ENCODE peak calls at places on chromosomes 4 and X, in five cellular contexts. P is bronchial epithelial cell, O is GM23338, H is cardiac muscle cell, D is prostate gland. J is an unnamed sample. For H3K27me3, the result is how much of the 10 kb centered on the place peaks cover.

GRCh38 chr4:106594291-106594952 is 225.8 kb upstream of the GIMD1 start:
- DNase-seq in P (peak), O (no peak), H (no peak), D (no peak), J (peak)

GRCh38 chr4:67048530-67048929 is 496.8 kb downstream of the CENPC start:
- DNase-seq in P (no peak), O (no peak), H (no peak), D (no peak), J (no peak)

GRCh38 chr4:126271266-126271665 is 956.5 kb downstream of the FAT4 start:
- DNase-seq in P (peak), O (no peak), H (peak), D (no peak), J (no peak)

GRCh38 chrX:45517090-45517973 is 316.7 kb upstream of the DIPK2B start:
- DNase-seq in P (peak), O (peak), H (peak), D (no peak), J (peak)

GRCh38 chrX:1222511-1223252 is 10.2 kb upstream of the CRLF2 start:
- DNase-seq in P (peak), O (no peak), H (no peak), D (no peak), J (no peak)

GRCh38 chr4:70437212-70437611 is 34.8 kb upstream of the MUC7 start:
- DNase-seq in P (no peak), O (peak), H (no peak), D (no peak), J (no peak)

GRCh38 chr4:124711469-124712416 is 789 bp downstream of the ANKRD50 start:
- DNase-seq in P (peak), O (peak), H (peak), D (peak), J (peak)

GRCh38 chr4:150123982-150124670 is 45.9 kb downstream of the DCLK2 start:
- DNase-seq in P (no peak), O (no peak), H (no peak), D (no peak), J (no peak)

GRCh38 chr4:107011312-107011711 is 24.8 kb downstream of the DKK2 start:
- DNase-seq in P (no peak), O (no peak), H (no peak), D (no peak), J (no peak)

GRCh38 chrX:46545111-46546005 is at the start of gene ZNF674:
- DNase-seq in P (peak), O (peak), H (peak), D (peak), J (peak)

GRCh38 chrX:1394731-1395501 is 3.0 kb upstream of the SLC25A6 start:
- DNase-seq in P (no peak), O (no peak), H (no peak), D (no peak), J (no peak)

GRCh38 chr4:23097251-23097650 is 404.5 kb downstream of the GBA3 start:
- DNase-seq in P (peak), O (no peak), H (peak), D (no peak), J (no peak)

GRCh38 chrX:39886282-39886681 is 211.5 kb downstream of the BCOR start:
- DNase-seq in P (no peak), O (no peak), H (no peak), D (no peak), J (no peak)

GRCh38 chrX:43655961-43656494 is at the start of gene MAOA:
- DNase-seq in P (peak), O (peak), H (peak), D (peak), J (peak)

DNA sequence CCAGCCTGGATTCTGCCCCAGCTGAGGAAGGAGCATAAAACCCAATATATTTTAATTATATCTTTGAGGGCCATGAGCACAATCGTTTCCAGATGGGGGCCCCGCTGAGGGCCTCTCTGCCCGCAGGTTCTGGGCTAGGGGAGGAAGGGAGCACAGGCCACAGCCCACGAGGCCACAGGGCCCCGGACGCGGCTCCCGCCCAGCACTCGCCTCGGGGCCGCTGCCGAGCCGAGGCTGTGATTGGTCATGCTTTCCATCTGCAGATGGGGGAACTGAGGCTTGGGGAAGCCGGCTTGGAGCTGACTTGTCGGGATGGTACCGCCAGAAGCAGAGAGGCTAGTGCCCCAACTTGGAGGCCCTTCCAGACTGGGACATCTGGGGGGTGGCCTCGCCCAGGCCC is 34.0 kb downstream of the TACC3 start:
- DNase-seq in P (no peak), O (no peak), H (no peak), D (no peak), J (no peak)
- H3K27me3 ChIP-seq in P (under half), O (under half), H (under half), D (under half), J (under half)

DNA sequence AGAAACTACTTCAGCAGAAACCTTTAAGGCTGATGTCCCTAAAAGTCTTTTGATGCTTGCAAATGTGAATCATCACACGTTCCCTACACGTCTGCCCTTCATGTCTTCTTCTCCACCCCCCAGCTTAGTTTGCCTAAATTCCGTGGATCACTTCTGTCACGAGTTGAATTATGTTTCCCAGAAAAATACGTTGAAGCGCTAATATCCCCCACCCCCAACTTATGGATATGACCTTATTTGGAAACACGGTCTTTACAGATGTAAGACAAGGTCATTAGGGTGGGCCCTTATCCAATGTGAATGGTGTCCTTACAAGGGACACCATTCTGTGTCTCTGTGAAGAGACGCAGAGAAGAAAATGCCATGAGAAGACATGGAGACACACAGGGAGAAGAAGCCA is 2.1 kb upstream of the ZNF518B start:
- DNase-seq in P (no peak), O (no peak), H (no peak), D (no peak), J (no peak)
- H3K27me3 ChIP-seq in P (under half), O (half or more), H (under half), D (under half), J (under half)

GRCh38 chrX:10988653-10989052 is 122.5 kb upstream of the HCCS start:
- DNase-seq in P (peak), O (no peak), H (no peak), D (no peak), J (peak)
- H3K27me3 ChIP-seq in P (under half), O (under half), H (under half), D (under half), J (under half)

GRCh38 chrX:140099221-140099620 is 133.9 kb upstream of the CXorf66 start:
- DNase-seq in P (no peak), O (peak), H (no peak), D (no peak), J (no peak)
- H3K27me3 ChIP-seq in P (under half), O (under half), H (under half), D (under half), J (under half)

DNA sequence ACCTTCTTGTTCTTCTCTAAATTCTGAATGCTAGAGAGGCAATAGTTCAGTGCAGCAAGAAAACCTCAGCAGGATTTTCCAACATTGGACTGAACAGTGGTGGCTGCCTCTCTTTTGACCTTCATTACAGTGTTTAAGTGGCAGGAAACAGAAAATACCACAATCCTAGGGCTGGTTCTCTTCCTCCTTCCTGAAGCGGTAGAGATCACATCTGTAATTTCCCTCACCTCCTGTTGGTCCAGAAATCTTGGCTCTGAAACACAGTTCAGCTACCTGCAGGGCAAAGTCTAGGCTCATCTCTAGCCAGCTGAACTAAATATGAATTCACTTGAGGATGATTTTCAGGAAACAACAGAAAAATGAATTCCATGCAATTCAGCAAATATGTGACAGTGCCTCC is 531.9 kb downstream of the INPP4B start:
- DNase-seq in P (no peak), O (no peak), H (no peak), D (no peak), J (no peak)
- H3K27me3 ChIP-seq in P (under half), O (under half), H (under half), D (under half), J (under half)

GRCh38 chr4:1628892-1629703 is 55.0 kb downstream of the FAM53A start:
- DNase-seq in P (peak), O (peak), H (peak), D (peak), J (no peak)

GRCh38 chr4:1631136-1631535 is 53.0 kb downstream of the FAM53A start:
- DNase-seq in P (no peak), O (no peak), H (no peak), D (no peak), J (no peak)

GRCh38 chr4:1629704-1630093 is 54.4 kb downstream of the FAM53A start:
- DNase-seq in P (no peak), O (no peak), H (no peak), D (no peak), J (no peak)

GRCh38 chr4:1632109-1633104 is 51.7 kb downstream of the FAM53A start:
- DNase-seq in P (no peak), O (no peak), H (peak), D (no peak), J (no peak)

DNA sequence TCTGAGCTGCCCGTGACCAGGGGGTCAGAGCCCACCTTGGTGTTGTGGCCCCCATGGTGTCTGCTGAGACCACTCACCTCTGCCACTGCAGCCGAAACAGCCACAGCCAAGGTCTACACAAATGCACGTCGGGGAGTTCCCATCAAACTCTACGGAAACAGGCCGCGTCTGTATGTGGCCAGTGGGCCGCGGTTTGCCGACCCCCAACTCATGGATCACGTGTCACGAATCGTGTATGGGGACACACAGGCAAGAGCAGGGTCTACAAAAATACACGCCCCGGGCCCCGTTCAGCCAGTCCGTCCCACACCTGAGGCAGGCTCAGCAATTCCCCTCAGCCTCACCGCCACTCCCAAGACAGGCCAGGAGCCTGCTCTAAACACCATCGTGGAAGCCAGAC is 53.8 kb downstream of the FAM53A start:
- DNase-seq in P (no peak), O (no peak), H (no peak), D (no peak), J (no peak)
- H3K27me3 ChIP-seq in P (under half), O (under half), H (under half), D (under half), J (under half)

GRCh38 chr4:127781303-127782024 is 658 bp upstream of the HSPA4L start:
- DNase-seq in P (no peak), O (peak), H (peak), D (peak), J (no peak)
- H3K27me3 ChIP-seq in P (under half), O (half or more), H (under half), D (under half), J (under half)

DNA sequence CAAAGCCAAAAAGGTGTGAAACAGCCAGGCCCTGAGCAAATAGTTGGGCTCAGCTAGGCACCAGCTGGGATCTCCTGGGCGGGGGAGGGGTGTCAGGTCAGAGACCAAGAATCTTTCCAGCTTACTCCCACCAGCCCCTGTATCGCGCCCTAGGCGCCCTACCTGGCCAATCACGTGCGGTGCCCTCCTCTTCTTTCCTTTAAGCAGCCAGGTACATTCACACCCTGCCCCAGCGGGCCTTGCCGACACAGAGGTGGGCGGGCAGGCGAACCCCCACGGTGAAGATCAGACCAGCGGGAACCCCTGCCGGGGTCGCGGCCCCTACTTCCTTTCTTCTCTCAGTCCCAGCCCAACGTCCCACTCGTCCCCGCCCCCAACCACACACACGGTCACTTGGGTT is 9.1 kb downstream of the ARHGAP36 start:
- DNase-seq in P (no peak), O (peak), H (no peak), D (no peak), J (no peak)
- H3K27me3 ChIP-seq in P (under half), O (half or more), H (half or more), D (under half), J (under half)

J was measured in foreskin keratinocyte.